ENCODE peak calls at places on chromosomes 16 and 17, in seven cellular contexts. B is HL-60, P is nephron progenitor cell, Q is body of pancreas, K is ovary, D is Caco-2, M is WTC11. O is an unnamed sample.
A peak's percentile ranks its signal among the peaks of the same experiment; 100 is the strongest.

GRCh38 chr17:43578699-43579569 is 32.8 kb upstream of the ETV4 start:
- DNase-seq in B (no peak), P (peak; percentile 67), Q (peak; percentile 19), K (no peak), D (peak; percentile 95), M (peak; percentile 40), O (peak; percentile 63)

GRCh38 chr17:75289832-75290337 is 652 bp upstream of the SLC25A19 start:
- DNase-seq in B (peak; percentile 92), P (no peak), Q (peak; percentile 46), K (peak; percentile 47), D (no peak), M (no peak), O (no peak)

GRCh38 chr16:49731911-49732310 is 124.0 kb downstream of the ZNF423 start:
- DNase-seq in B (no peak), P (no peak), Q (no peak), K (no peak), D (no peak), M (no peak), O (no peak)

GRCh38 chr17:44916059-44916780 is 920 bp upstream of the GFAP start:
- DNase-seq in B (no peak), P (no peak), Q (no peak), K (no peak), D (no peak), M (no peak), O (no peak)

GRCh38 chr16:85553436-85554113 is 59.5 kb upstream of the GSE1 start:
- DNase-seq in B (peak; percentile 49), P (peak; percentile 86), Q (peak; percentile 74), K (peak; percentile 72), D (peak; percentile 93), M (peak; percentile 76), O (no peak)

GRCh38 chr16:1167276-1168107 is 14.6 kb downstream of the CACNA1H start:
- DNase-seq in B (no peak), P (peak; percentile 63), Q (peak; percentile 87), K (no peak), D (no peak), M (peak; percentile 43), O (peak; percentile 75)

GRCh38 chr16:28261916-28262315 is 30.4 kb upstream of the SBK1 start:
- DNase-seq in B (no peak), P (no peak), Q (no peak), K (no peak), D (no peak), M (no peak), O (no peak)

GRCh38 chr17:74061758-74062157 is 141.7 kb upstream of the RPL38 start:
- DNase-seq in B (no peak), P (no peak), Q (no peak), K (no peak), D (no peak), M (no peak), O (no peak)

GRCh38 chr17:81865733-81866439 is 5.3 kb downstream of the ARHGDIA start:
- DNase-seq in B (no peak), P (no peak), Q (peak; percentile 99), K (peak; percentile 50), D (no peak), M (no peak), O (no peak)

GRCh38 chr17:72193395-72194106 is 72.7 kb downstream of the SOX9 start:
- DNase-seq in B (no peak), P (no peak), Q (no peak), K (no peak), D (no peak), M (no peak), O (no peak)

GRCh38 chr17:31511176-31511540 is 119.7 kb downstream of the RAB11FIP4 start:
- DNase-seq in B (no peak), P (no peak), Q (peak; percentile 68), K (no peak), D (no peak), M (no peak), O (peak; percentile 10)

GRCh38 chr17:21288581-21289017 is 4.1 kb downstream of the MAP2K3 start:
- DNase-seq in B (peak; percentile 68), P (no peak), Q (no peak), K (peak; percentile 20), D (no peak), M (no peak), O (no peak)

GRCh38 chr16:26453215-26453614 is 613.5 kb upstream of the C16orf82 start:
- DNase-seq in B (no peak), P (no peak), Q (no peak), K (no peak), D (no peak), M (no peak), O (no peak)

GRCh38 chr17:38898812-38899348 is 26.5 kb upstream of the LASP1NB start:
- DNase-seq in B (peak; percentile 95), P (no peak), Q (no peak), K (no peak), D (no peak), M (no peak), O (no peak)

DNA sequence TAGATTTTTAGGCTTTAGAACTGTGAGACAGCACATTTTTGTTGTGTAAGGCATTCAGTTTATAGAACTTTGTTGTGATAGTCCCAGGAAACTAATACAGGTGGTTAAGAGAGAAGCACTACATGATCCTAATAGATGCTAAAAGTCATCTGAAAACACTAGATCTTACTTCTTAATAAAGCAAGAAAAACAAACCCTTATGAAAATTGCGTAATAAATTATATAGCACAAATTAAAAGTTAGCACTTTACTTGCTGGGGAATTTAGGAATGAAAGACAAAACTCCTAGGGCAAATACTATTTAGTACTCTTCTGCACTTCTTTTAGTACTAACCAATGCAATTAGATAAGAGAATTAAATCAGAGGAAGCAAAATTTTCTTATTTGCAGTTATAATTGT is 163.3 kb upstream of the SHISA6 start:
- DNase-seq in B (no peak), P (no peak), Q (no peak), K (no peak), D (no peak), M (no peak), O (no peak)
- TF ChIP-seq CTCF in B (no peak), P (no peak), Q (no peak), K (no peak), D (no peak), M (no peak), O (no peak)

GRCh38 chr16:5025171-5025632 is 8.5 kb downstream of the NAGPA start:
- DNase-seq in B (peak; percentile 26), P (peak; percentile 59), Q (no peak), K (peak; percentile 46), D (peak; percentile 17), M (peak; percentile 85), O (peak; percentile 79)
- TF ChIP-seq CTCF in B (no peak), P (peak; percentile 40), Q (peak; percentile 19), K (no peak), D (peak; percentile 26), M (peak; percentile 45), O (peak; percentile 13)

GRCh38 chr16:11795887-11796226 is 1.2 kb downstream of the ZC3H7A start:
- DNase-seq in B (no peak), P (no peak), Q (no peak), K (no peak), D (no peak), M (no peak), O (no peak)

GRCh38 chr16:11796227-11797165 is 562 bp downstream of the ZC3H7A start:
- DNase-seq in B (peak; percentile 15), P (peak; percentile 61), Q (peak; percentile 69), K (peak; percentile 74), D (peak; percentile 55), M (peak; percentile 54), O (peak; percentile 75)

GRCh38 chr16:11799017-11799381 is 1.9 kb upstream of the ZC3H7A start:
- DNase-seq in B (no peak), P (no peak), Q (no peak), K (no peak), D (no peak), M (no peak), O (no peak)

GRCh38 chr16:11797957-11798299 is 870 bp upstream of the ZC3H7A start:
- DNase-seq in B (peak; percentile 23), P (no peak), Q (no peak), K (no peak), D (no peak), M (no peak), O (no peak)

DNA sequence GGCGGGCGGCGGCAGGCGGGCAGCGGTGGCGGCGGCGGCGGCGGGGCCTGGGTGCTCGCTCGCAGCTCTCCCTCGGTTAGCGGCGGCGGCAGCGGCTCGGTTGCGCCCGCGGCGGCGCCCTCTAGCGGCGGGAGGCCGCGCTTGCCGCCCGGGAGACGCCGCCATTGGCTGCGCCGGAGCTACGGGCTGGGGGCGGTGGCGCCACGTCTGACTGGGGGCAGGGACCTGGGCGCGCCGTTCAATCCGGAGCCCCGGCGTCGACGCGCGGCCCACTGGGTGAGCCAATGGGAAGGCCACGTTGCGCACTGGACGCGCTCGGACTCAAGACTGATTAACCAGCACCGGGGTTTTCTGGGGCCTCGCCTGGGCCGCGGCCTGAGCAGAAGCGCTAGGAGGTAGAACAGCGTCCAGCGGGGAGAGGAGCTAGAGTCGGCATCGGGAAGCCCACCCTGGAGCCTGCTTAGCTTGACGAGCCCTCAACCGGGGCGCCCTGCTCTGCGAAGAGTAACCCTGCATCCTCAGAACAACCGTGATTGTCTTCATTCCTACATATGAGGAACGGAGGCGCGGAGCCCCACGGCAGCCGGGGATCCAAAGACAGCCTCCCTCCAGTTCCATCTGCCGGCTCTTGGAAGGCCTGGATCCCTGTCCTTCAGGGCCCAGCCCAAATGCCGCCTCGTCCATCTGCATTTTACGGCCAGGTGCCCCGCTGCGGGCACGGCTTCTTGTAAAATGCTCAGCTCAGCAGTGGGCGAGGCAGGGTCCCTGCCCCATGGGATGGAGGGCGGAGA is at the start of gene ZC3H7A:
- DNase-seq in B (peak; percentile 95), P (peak; percentile 93), Q (peak; percentile 98), K (peak; percentile 96), D (peak; percentile 96), M (peak; percentile 95), O (peak; percentile 95)
- TF ChIP-seq CTCF in B (no peak), P (peak; percentile 56), Q (peak; percentile 99), K (peak; percentile 50), D (peak; percentile 54), M (peak; percentile 90), O (peak; percentile 89)

GRCh38 chr16:61432421-61432820 is 603.8 kb downstream of the CDH8 start:
- DNase-seq in B (no peak), P (no peak), Q (no peak), K (no peak), D (no peak), M (no peak), O (no peak)
- TF ChIP-seq CTCF in B (no peak), P (no peak), Q (no peak), K (no peak), D (no peak), M (no peak), O (no peak)

GRCh38 chr16:29314292-29314934 is 92.1 kb downstream of the NPIPB11 start:
- DNase-seq in B (no peak), P (no peak), Q (no peak), K (peak; percentile 31), D (no peak), M (no peak), O (no peak)

GRCh38 chr16:29317269-29317668 is 89.2 kb downstream of the NPIPB11 start:
- DNase-seq in B (no peak), P (no peak), Q (no peak), K (no peak), D (no peak), M (no peak), O (no peak)

GRCh38 chr16:29316673-29317237 is 89.8 kb downstream of the NPIPB11 start:
- DNase-seq in B (no peak), P (no peak), Q (peak; percentile 81), K (no peak), D (no peak), M (no peak), O (peak; percentile 45)

GRCh38 chr16:29315046-29315445 is 91.5 kb downstream of the NPIPB11 start:
- DNase-seq in B (no peak), P (no peak), Q (no peak), K (no peak), D (no peak), M (no peak), O (no peak)

GRCh38 chr16:29315916-29316517 is 90.5 kb downstream of the NPIPB11 start:
- DNase-seq in B (no peak), P (no peak), Q (no peak), K (no peak), D (peak; percentile 21), M (no peak), O (no peak)
- TF ChIP-seq CTCF in B (no peak), P (no peak), Q (peak; percentile 28), K (no peak), D (no peak), M (no peak), O (no peak)

O was measured in glutamatergic neuron.